ENCODE peak calls at places on chromosomes 5 and 9, in seven cellular contexts. U, C, N, J, O, V and Y are unnamed samples.

GRCh38 chr9:89595646-89596045 is 9.2 kb upstream of the GADD45G start:
- DNase-seq in C (no peak), J (no peak), V (no peak), O (no peak), N (no peak), U (no peak), Y (no peak)

GRCh38 chr5:170363671-170364070 is 25.5 kb downstream of the KCNMB1 start:
- DNase-seq in V (no peak), U (no peak), N (no peak), O (no peak), C (no peak), J (no peak), Y (no peak)

GRCh38 chr5:107889387-107889786 is 218.7 kb upstream of the EFNA5 start:
- DNase-seq in C (no peak), O (peak), V (no peak), N (peak), J (no peak), U (no peak), Y (no peak)

GRCh38 chr9:79477955-79478751 is 93.6 kb upstream of the TLE4 start:
- DNase-seq in C (peak), U (peak), J (peak), O (peak), V (no peak), N (no peak), Y (peak)

GRCh38 chr9:38417003-38417965 is 7.0 kb downstream of the IGFBPL1 start:
- DNase-seq in V (no peak), U (no peak), N (no peak), C (no peak), J (no peak), O (no peak), Y (no peak)

GRCh38 chr9:16275795-16276624 is 594.5 kb downstream of the BNC2 start:
- DNase-seq in O (peak), V (no peak), N (no peak), U (no peak), C (no peak), J (peak), Y (no peak)

GRCh38 chr9:121876658-121877271 is 216.3 kb downstream of the TTLL11 start:
- DNase-seq in N (no peak), O (peak), U (no peak), V (peak), J (no peak), C (no peak), Y (no peak)

GRCh38 chr5:135484563-135485157 is 32.5 kb upstream of the TIFAB start:
- DNase-seq in V (peak), C (no peak), O (no peak), J (no peak), N (no peak), U (peak), Y (no peak)

GRCh38 chr5:172637740-172638139 is 3.3 kb upstream of the NEURL1B start:
- DNase-seq in J (no peak), O (no peak), C (no peak), U (no peak), V (peak), N (no peak), Y (no peak)

GRCh38 chr5:153445875-153446567 is 44.4 kb upstream of the GRIA1 start:
- DNase-seq in U (no peak), O (no peak), V (no peak), J (no peak), N (no peak), C (peak), Y (no peak)

GRCh38 chr5:120555345-120555744 is 91.2 kb downstream of the PRR16 start:
- DNase-seq in J (no peak), U (no peak), C (no peak), V (no peak), N (no peak), O (no peak), Y (no peak)

GRCh38 chr5:133071983-133072531 is 20.2 kb downstream of the HSPA4 start:
- DNase-seq in J (no peak), C (no peak), O (no peak), N (no peak), U (no peak), V (no peak), Y (no peak)

GRCh38 chr9:124450931-124451661 is 845 bp downstream of the ADGRD2 start:
- DNase-seq in V (no peak), O (no peak), N (no peak), J (no peak), C (no peak), U (no peak), Y (no peak)

GRCh38 chr5:158277276-158277675 is 418.3 kb upstream of the CLINT1 start:
- DNase-seq in V (no peak), O (no peak), C (no peak), J (no peak), N (no peak), U (no peak), Y (no peak)

GRCh38 chr5:121251954-121252353 is 599.7 kb upstream of the FTMT start:
- DNase-seq in O (peak), C (no peak), N (no peak), V (no peak), U (no peak), J (no peak), Y (no peak)

GRCh38 chr5:174503461-174504265 is 220.7 kb upstream of the MSX2 start:
- DNase-seq in N (no peak), U (no peak), J (peak), C (no peak), O (peak), V (peak), Y (no peak)

GRCh38 chr9:35518212-35518917 is 28.5 kb downstream of the RUSC2 start:
- DNase-seq in J (no peak), U (peak), O (peak), V (peak), N (no peak), C (no peak), Y (no peak)

GRCh38 chr5:1788828-1789227 is 10.8 kb downstream of the MRPL36 start:
- DNase-seq in J (no peak), V (no peak), U (no peak), O (no peak), N (no peak), C (no peak), Y (no peak)

GRCh38 chr9:7340451-7340850 is 459.1 kb downstream of the DMAC1 start:
- DNase-seq in C (no peak), U (no peak), V (no peak), J (no peak), O (no peak), N (no peak), Y (no peak)

GRCh38 chr9:16721972-16722371 is 148.5 kb downstream of the BNC2 start:
- DNase-seq in O (peak), N (peak), C (peak), U (no peak), V (no peak), J (no peak), Y (no peak)

GRCh38 chr9:105333811-105334210 is 89.4 kb downstream of the SLC44A1 start:
- DNase-seq in V (no peak), U (no peak), O (peak), J (no peak), C (no peak), N (no peak), Y (no peak)

GRCh38 chr9:121455527-121456239 is 44.0 kb downstream of the GGTA1 start:
- DNase-seq in J (no peak), O (no peak), C (no peak), N (no peak), U (no peak), V (no peak), Y (no peak)

GRCh38 chr9:81417299-81417675 is 272.1 kb downstream of the TLE1 start:
- DNase-seq in V (no peak), C (no peak), N (no peak), J (no peak), O (no peak), U (no peak), Y (no peak)

GRCh38 chr5:154401931-154402330 is 43.9 kb upstream of the SAP30L start:
- DNase-seq in C (no peak), J (no peak), O (no peak), U (no peak), N (no peak), V (no peak), Y (no peak)

GRCh38 chr5:168076561-168076991 is 214.9 kb upstream of the WWC1 start:
- DNase-seq in U (peak), C (peak), N (no peak), O (no peak), V (no peak), J (no peak), Y (no peak)

GRCh38 chr9:36148652-36149051 is 12.1 kb downstream of the GLIPR2 start:
- DNase-seq in U (no peak), V (peak), O (peak), C (peak), N (peak), J (peak), Y (no peak)

GRCh38 chr9:101158361-101158760 is 129.8 kb downstream of the PLPPR1 start:
- DNase-seq in C (no peak), J (no peak), V (no peak), N (no peak), U (no peak), O (no peak), Y (no peak)

GRCh38 chr9:83475741-83476140 is 62.5 kb downstream of the FRMD3 start:
- DNase-seq in J (no peak), C (no peak), V (no peak), O (no peak), N (no peak), U (no peak), Y (no peak)

GRCh38 chr5:151772868-151773561 is 1.3 kb downstream of the G3BP1 start:
- DNase-seq in O (peak), N (no peak), V (no peak), C (no peak), U (no peak), J (no peak), Y (no peak)

GRCh38 chr9:78209127-78209526 is 26.7 kb upstream of the CEP78 start:
- DNase-seq in J (no peak), V (no peak), N (no peak), U (no peak), C (no peak), O (no peak), Y (no peak)

GRCh38 chr5:37638897-37639296 is 200.9 kb downstream of the GDNF start:
- DNase-seq in N (no peak), U (no peak), J (no peak), O (peak), C (no peak), V (no peak), Y (no peak)

GRCh38 chr9:83238871-83239624 is 176.1 kb upstream of the RASEF start:
- DNase-seq in O (no peak), N (no peak), J (no peak), C (peak), V (no peak), U (peak), Y (no peak)

GRCh38 chr9:87909310-87910041 is 8.3 kb upstream of the SPATA31C1 start:
- DNase-seq in U (no peak), N (no peak), C (no peak), J (no peak), V (no peak), O (no peak), Y (no peak)

GRCh38 chr5:126471875-126472537 is 48.8 kb downstream of the GRAMD2B start:
- DNase-seq in N (no peak), J (no peak), O (peak), C (no peak), U (no peak), V (no peak), Y (no peak)

GRCh38 chr5:71821029-71821428 is 102.0 kb downstream of the CARTPT start:
- DNase-seq in C (no peak), U (no peak), N (no peak), J (no peak), O (no peak), V (no peak), Y (no peak)

GRCh38 chr5:71830626-71831539 is 111.8 kb downstream of the CARTPT start:
- DNase-seq in C (peak), V (no peak), J (peak), O (peak), N (peak), U (peak), Y (no peak)

GRCh38 chr5:71828641-71829040 is 109.6 kb downstream of the CARTPT start:
- DNase-seq in N (no peak), U (no peak), O (peak), V (no peak), C (no peak), J (no peak), Y (no peak)

GRCh38 chr5:71829206-71829605 is 110.1 kb downstream of the CARTPT start:
- DNase-seq in C (no peak), U (no peak), V (no peak), O (no peak), J (no peak), N (no peak), Y (no peak)

DNA sequence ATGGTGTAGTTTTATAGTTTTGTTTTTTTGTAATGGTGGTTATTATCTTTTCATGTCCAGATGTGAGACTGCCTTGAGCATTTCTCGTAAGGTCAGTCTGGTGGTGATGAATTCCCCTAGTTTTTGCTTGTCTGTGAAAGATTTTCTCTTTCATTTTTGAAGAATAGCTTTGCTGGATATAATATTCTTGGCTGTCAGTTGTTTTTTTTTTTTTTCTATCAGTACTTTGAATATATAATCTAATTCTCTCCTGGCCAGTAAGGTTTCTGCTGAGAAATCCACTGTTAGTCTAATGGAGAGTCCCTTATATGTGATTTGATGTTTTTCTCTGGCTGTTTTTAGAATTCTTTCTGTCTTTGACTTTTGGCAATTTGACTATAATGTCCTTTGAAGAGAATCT is 106.9 kb downstream of the CARTPT start:
- DNase-seq in N (no peak), U (no peak), C (no peak), O (no peak), V (no peak), J (no peak), Y (no peak)
- H3K27ac ChIP-seq in N (no peak), U (no peak), C (no peak), O (no peak), V (no peak), J (no peak), Y (no peak)

DNA sequence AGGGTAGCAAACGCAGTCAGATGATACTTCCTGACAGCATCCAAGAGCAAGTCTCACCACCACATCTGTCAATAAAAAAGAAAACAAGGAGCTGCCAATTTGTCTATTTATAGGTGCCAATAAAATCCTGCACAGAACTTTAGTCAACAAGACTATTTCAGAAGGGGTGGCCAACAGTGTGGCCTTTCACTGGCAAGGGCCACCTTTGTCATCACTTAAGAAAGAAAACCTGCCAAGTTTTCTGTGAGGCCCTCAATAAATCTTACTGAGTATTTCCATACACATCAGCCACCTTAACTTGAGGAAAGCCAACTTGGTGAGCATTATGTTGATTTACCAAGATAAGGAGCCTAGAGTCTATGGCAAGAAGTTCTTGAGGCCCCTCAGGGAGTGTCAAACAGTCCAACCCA is 312.3 kb downstream of the ENC1 start:
- DNase-seq in O (no peak), U (no peak), J (no peak), V (no peak), N (no peak), C (no peak), Y (no peak)
- H3K27ac ChIP-seq in O (no peak), U (no peak), J (no peak), V (no peak), N (no peak), C (no peak), Y (no peak)

GRCh38 chr5:88736494-88736893 is 146.5 kb downstream of the MEF2C start:
- DNase-seq in N (no peak), J (no peak), C (no peak), U (no peak), O (no peak), V (no peak), Y (no peak)

GRCh38 chr5:88732862-88733261 is 150.1 kb downstream of the MEF2C start:
- DNase-seq in C (no peak), U (no peak), V (no peak), N (no peak), J (no peak), O (no peak), Y (no peak)

GRCh38 chr5:88734983-88735382 is 148.0 kb downstream of the MEF2C start:
- DNase-seq in N (no peak), J (no peak), V (no peak), O (no peak), C (no peak), U (no peak), Y (no peak)

GRCh38 chr5:88732181-88732633 is 150.8 kb downstream of the MEF2C start:
- DNase-seq in N (peak), V (no peak), J (peak), O (peak), C (peak), U (no peak), Y (no peak)

DNA sequence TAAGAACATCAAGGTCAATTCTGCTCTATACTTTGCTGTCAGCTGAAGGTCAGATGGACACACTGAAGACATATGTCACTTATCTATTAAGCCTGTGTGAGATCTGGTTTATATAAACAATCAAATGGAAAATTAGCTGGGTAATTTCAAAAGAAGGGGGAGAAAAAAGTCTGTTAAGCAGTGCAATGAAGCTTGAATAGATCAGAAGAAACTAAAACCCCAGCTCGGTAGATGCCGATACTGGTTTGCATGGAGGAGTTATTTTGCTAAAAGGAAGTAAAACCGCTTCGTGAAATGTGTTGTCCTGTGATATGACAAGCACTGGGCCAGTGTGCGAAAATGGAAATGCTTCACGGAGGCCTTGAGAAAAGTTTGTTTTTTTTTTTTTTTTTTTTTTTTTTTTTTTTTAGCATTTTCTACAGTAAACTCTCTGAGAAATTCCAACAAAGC is 148.8 kb downstream of the MEF2C start:
- DNase-seq in V (no peak), O (no peak), U (no peak), N (no peak), C (no peak), J (no peak), Y (no peak)
- H3K27ac ChIP-seq in V (no peak), O (no peak), U (peak), N (peak), C (peak), J (peak), Y (no peak)

DNA sequence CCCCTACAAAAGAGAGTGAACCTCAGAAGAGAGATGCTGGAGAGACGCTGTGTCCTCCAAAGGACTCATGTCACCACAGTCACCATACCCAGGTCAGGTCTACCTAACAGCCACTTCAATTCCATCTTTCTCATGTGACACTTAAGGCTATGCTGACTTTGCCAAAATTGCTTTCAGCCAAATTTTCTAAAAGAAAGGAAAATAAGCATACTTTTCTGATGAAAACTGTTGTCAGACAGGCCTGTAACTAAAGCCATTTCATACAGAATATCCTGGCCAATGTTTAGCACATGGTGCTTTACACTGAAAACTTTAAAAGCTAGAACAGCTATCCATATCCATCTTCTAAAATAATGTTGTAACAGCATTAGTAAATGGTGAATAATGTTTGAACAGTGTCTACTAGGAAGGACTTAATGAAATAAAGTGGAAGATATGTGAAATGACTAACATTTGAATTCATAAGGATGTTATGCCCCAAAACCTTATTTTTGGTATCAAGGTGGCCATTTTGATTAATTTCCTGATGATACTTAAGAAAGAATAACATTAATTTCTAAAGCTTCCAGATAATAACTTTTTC is 97.2 kb downstream of the NFIB start:
- DNase-seq in C (no peak), J (no peak), N (no peak), V (no peak), U (no peak), O (no peak), Y (no peak)
- H3K27ac ChIP-seq in C (no peak), J (no peak), N (no peak), V (peak), U (no peak), O (no peak), Y (no peak)

DNA sequence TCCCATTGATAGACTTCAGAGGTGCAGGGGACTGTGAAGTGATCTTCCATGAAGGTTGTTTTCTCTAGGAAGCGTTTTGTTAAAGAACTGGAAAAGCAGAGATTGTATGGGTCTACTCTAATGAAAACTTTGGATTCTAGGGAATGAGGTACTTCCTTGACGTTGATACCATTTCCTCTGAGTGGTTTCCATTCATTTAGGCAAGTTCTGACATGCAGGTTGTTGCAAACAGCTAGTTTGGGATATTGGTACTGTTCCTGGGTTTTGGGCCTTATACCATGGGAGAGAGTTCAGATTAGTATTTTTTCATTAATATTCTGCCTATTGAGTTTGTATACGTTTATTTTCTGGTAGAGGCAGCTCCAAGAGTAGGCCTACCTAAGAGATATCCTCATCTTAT is 25.7 kb downstream of the SMARCA2 start:
- DNase-seq in O (no peak), V (no peak), N (no peak), J (no peak), C (no peak), U (no peak), Y (no peak)
- H3K27ac ChIP-seq in O (no peak), V (no peak), N (no peak), J (no peak), C (no peak), U (no peak), Y (no peak)